ENCODE peak calls at places on chromosomes 3 and 15, in six cellular contexts. One of them, this sample, is unnamed.

GRCh38 chr3:129046732-129047552 is 13.6 kb upstream of the GP9 start:
- DNase-seq in HFF-Myc: no peak
- DNase-seq in A549: no peak
- DNase-seq in PC-9: no peak
- DNase-seq in endodermal cell: no peak
- DNase-seq in body of pancreas: no peak
- DNase-seq in this sample: no peak

GRCh38 chr15:34182942-34183341 is 27.0 kb downstream of the KATNBL1 start:
- DNase-seq in HFF-Myc: no peak
- DNase-seq in PC-9: peak; percentile 67
- DNase-seq in endodermal cell: peak; percentile 65
- DNase-seq in body of pancreas: peak; percentile 59
- DNase-seq in A549: no peak
- DNase-seq in this sample: no peak

GRCh38 chr3:56773588-56774330 is 28.0 kb downstream of the ARHGEF3 start:
- DNase-seq in endodermal cell: no peak
- DNase-seq in body of pancreas: no peak
- DNase-seq in HFF-Myc: no peak
- DNase-seq in PC-9: no peak
- DNase-seq in A549: no peak
- DNase-seq in this sample: no peak

GRCh38 chr15:41984622-41985021 is 12.3 kb upstream of the EHD4 start:
- DNase-seq in endodermal cell: peak; percentile 21
- DNase-seq in PC-9: no peak
- DNase-seq in body of pancreas: no peak
- DNase-seq in HFF-Myc: no peak
- DNase-seq in A549: no peak
- DNase-seq in this sample: no peak

GRCh38 chr3:11546657-11547302 is 96.9 kb downstream of the VGLL4 start:
- DNase-seq in HFF-Myc: no peak
- DNase-seq in body of pancreas: no peak
- DNase-seq in PC-9: no peak
- DNase-seq in A549: no peak
- DNase-seq in endodermal cell: no peak
- DNase-seq in this sample: no peak

GRCh38 chr15:61857169-61857829 is 202.9 kb downstream of the VPS13C start:
- DNase-seq in PC-9: no peak
- DNase-seq in body of pancreas: no peak
- DNase-seq in endodermal cell: no peak
- DNase-seq in A549: no peak
- DNase-seq in HFF-Myc: no peak
- DNase-seq in this sample: no peak

GRCh38 chr15:41001524-41001923 is 48.3 kb downstream of the CHAC1 start:
- DNase-seq in body of pancreas: no peak
- DNase-seq in PC-9: no peak
- DNase-seq in HFF-Myc: no peak
- DNase-seq in endodermal cell: no peak
- DNase-seq in A549: no peak
- DNase-seq in this sample: no peak

GRCh38 chr3:10762611-10763247 is 53.3 kb upstream of the SLC6A11 start:
- DNase-seq in endodermal cell: peak; percentile 24
- DNase-seq in body of pancreas: no peak
- DNase-seq in A549: no peak
- DNase-seq in PC-9: no peak
- DNase-seq in HFF-Myc: no peak
- DNase-seq in this sample: no peak

GRCh38 chr15:69997701-69998273 is 99.9 kb downstream of the TLE3 start:
- DNase-seq in body of pancreas: peak; percentile 67
- DNase-seq in endodermal cell: no peak
- DNase-seq in A549: no peak
- DNase-seq in HFF-Myc: peak; percentile 10
- DNase-seq in PC-9: peak; percentile 94
- DNase-seq in this sample: no peak

GRCh38 chr3:17231537-17232261 is 346.9 kb downstream of the PLCL2 start:
- DNase-seq in HFF-Myc: no peak
- DNase-seq in A549: no peak
- DNase-seq in endodermal cell: no peak
- DNase-seq in body of pancreas: no peak
- DNase-seq in PC-9: no peak
- DNase-seq in this sample: no peak

GRCh38 chr15:100651253-100651652 is 48.9 kb downstream of the ASB7 start:
- DNase-seq in HFF-Myc: no peak
- DNase-seq in body of pancreas: no peak
- DNase-seq in endodermal cell: no peak
- DNase-seq in A549: no peak
- DNase-seq in PC-9: no peak
- DNase-seq in this sample: no peak

GRCh38 chr3:149553781-149554451 is 79.4 kb downstream of the TM4SF4 start:
- DNase-seq in PC-9: no peak
- DNase-seq in HFF-Myc: peak; percentile 85
- DNase-seq in body of pancreas: peak; percentile 39
- DNase-seq in endodermal cell: no peak
- DNase-seq in A549: no peak
- DNase-seq in this sample: no peak

GRCh38 chr3:171351676-171352075 is 108.5 kb downstream of the TNIK start:
- DNase-seq in A549: no peak
- DNase-seq in PC-9: peak; percentile 63
- DNase-seq in HFF-Myc: peak; percentile 38
- DNase-seq in body of pancreas: no peak
- DNase-seq in endodermal cell: no peak
- DNase-seq in this sample: no peak

GRCh38 chr15:75590239-75590638 is 11.1 kb upstream of the PTPN9 start:
- DNase-seq in endodermal cell: no peak
- DNase-seq in A549: no peak
- DNase-seq in body of pancreas: no peak
- DNase-seq in PC-9: no peak
- DNase-seq in HFF-Myc: no peak
- DNase-seq in this sample: no peak

GRCh38 chr3:11604139-11604895 is 39.4 kb downstream of the VGLL4 start:
- DNase-seq in HFF-Myc: no peak
- DNase-seq in PC-9: no peak
- DNase-seq in body of pancreas: no peak
- DNase-seq in A549: no peak
- DNase-seq in endodermal cell: no peak
- DNase-seq in this sample: no peak

GRCh38 chr3:132083159-132083558 is 48.3 kb upstream of the CPNE4 start:
- DNase-seq in body of pancreas: no peak
- DNase-seq in HFF-Myc: no peak
- DNase-seq in A549: no peak
- DNase-seq in PC-9: no peak
- DNase-seq in endodermal cell: no peak
- DNase-seq in this sample: no peak

GRCh38 chr3:25558106-25558505 is 106.6 kb downstream of the TOP2B start:
- DNase-seq in HFF-Myc: no peak
- DNase-seq in A549: no peak
- DNase-seq in endodermal cell: no peak
- DNase-seq in PC-9: no peak
- DNase-seq in body of pancreas: no peak
- DNase-seq in this sample: no peak

GRCh38 chr3:25556504-25556903 is 108.2 kb downstream of the TOP2B start:
- DNase-seq in HFF-Myc: no peak
- DNase-seq in PC-9: no peak
- DNase-seq in body of pancreas: no peak
- DNase-seq in endodermal cell: no peak
- DNase-seq in A549: no peak
- DNase-seq in this sample: no peak

GRCh38 chr3:25554376-25554775 is 110.3 kb downstream of the TOP2B start:
- DNase-seq in HFF-Myc: no peak
- DNase-seq in endodermal cell: no peak
- DNase-seq in PC-9: no peak
- DNase-seq in body of pancreas: no peak
- DNase-seq in A549: no peak
- DNase-seq in this sample: no peak

GRCh38 chr3:25557641-25558040 is 107.1 kb downstream of the TOP2B start:
- DNase-seq in body of pancreas: no peak
- DNase-seq in A549: no peak
- DNase-seq in PC-9: no peak
- DNase-seq in HFF-Myc: no peak
- DNase-seq in endodermal cell: no peak
- DNase-seq in this sample: no peak

DNA sequence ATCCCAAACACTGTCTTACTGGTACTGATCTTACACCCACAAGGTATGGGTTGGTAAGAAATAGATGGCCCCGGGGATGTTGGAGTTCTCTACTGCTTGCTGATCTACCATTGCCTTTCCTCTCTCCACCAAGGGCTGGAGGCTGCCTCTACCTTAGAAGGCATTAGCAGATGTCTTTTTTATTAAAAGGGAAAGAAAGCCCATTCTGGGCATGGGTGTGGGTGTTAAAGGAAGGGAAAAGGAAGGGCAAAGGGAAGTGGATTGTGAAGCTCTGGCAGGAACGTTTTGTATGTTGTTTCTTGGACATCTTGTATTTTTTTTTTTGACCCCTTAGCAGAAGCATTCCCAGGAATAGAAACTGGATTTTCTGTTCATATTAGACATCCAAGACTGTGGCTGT is 109.0 kb downstream of the TOP2B start:
- DNase-seq in A549: no peak
- DNase-seq in PC-9: no peak
- DNase-seq in body of pancreas: no peak
- DNase-seq in HFF-Myc: no peak
- DNase-seq in endodermal cell: no peak
- DNase-seq in this sample: no peak
- TF ChIP-seq CTCF in A549: no peak
- TF ChIP-seq CTCF in PC-9: no peak
- TF ChIP-seq CTCF in body of pancreas: no peak
- TF ChIP-seq CTCF in HFF-Myc: no peak
- TF ChIP-seq CTCF in endodermal cell: no peak
- TF ChIP-seq CTCF in this sample: no peak

GRCh38 chr15:28017423-28017924 is 81.6 kb downstream of the OCA2 start:
- DNase-seq in A549: no peak
- DNase-seq in HFF-Myc: no peak
- DNase-seq in PC-9: no peak
- DNase-seq in body of pancreas: no peak
- DNase-seq in endodermal cell: no peak
- DNase-seq in this sample: no peak
- TF ChIP-seq CTCF in A549: no peak
- TF ChIP-seq CTCF in HFF-Myc: no peak
- TF ChIP-seq CTCF in PC-9: no peak
- TF ChIP-seq CTCF in body of pancreas: no peak
- TF ChIP-seq CTCF in endodermal cell: peak; percentile 53
- TF ChIP-seq CTCF in this sample: no peak

GRCh38 chr15:58330836-58331561 is 100.8 kb upstream of the LIPC start:
- DNase-seq in body of pancreas: no peak
- DNase-seq in A549: no peak
- DNase-seq in HFF-Myc: no peak
- DNase-seq in PC-9: peak; percentile 2
- DNase-seq in endodermal cell: peak; percentile 55
- DNase-seq in this sample: no peak

GRCh38 chr15:58332676-58333400 is 99.0 kb upstream of the LIPC start:
- DNase-seq in PC-9: peak; percentile 20
- DNase-seq in endodermal cell: no peak
- DNase-seq in A549: peak; percentile 43
- DNase-seq in HFF-Myc: peak; percentile 55
- DNase-seq in body of pancreas: no peak
- DNase-seq in this sample: no peak

GRCh38 chr15:58331903-58332675 is 99.7 kb upstream of the LIPC start:
- DNase-seq in HFF-Myc: peak; percentile 100
- DNase-seq in A549: peak; percentile 81
- DNase-seq in PC-9: peak; percentile 96
- DNase-seq in body of pancreas: peak; percentile 97
- DNase-seq in endodermal cell: peak; percentile 93
- DNase-seq in this sample: peak; percentile 61

GRCh38 chr15:58330468-58330793 is 101.4 kb upstream of the LIPC start:
- DNase-seq in endodermal cell: no peak
- DNase-seq in body of pancreas: no peak
- DNase-seq in HFF-Myc: no peak
- DNase-seq in PC-9: no peak
- DNase-seq in A549: no peak
- DNase-seq in this sample: no peak

GRCh38 chr15:58331562-58331902 is 100.3 kb upstream of the LIPC start:
- DNase-seq in A549: no peak
- DNase-seq in HFF-Myc: no peak
- DNase-seq in PC-9: no peak
- DNase-seq in body of pancreas: no peak
- DNase-seq in endodermal cell: no peak
- DNase-seq in this sample: no peak
- TF ChIP-seq CTCF in A549: no peak
- TF ChIP-seq CTCF in HFF-Myc: no peak
- TF ChIP-seq CTCF in PC-9: no peak
- TF ChIP-seq CTCF in body of pancreas: no peak
- TF ChIP-seq CTCF in endodermal cell: no peak
- TF ChIP-seq CTCF in this sample: no peak

GRCh38 chr3:159884661-159885402 is 103.8 kb upstream of the IL12A start:
- DNase-seq in body of pancreas: no peak
- DNase-seq in endodermal cell: no peak
- DNase-seq in A549: peak; percentile 49
- DNase-seq in PC-9: peak; percentile 15
- DNase-seq in HFF-Myc: no peak
- DNase-seq in this sample: peak; percentile 49
- TF ChIP-seq CTCF in body of pancreas: peak; percentile 59
- TF ChIP-seq CTCF in endodermal cell: peak; percentile 80
- TF ChIP-seq CTCF in A549: peak; percentile 80
- TF ChIP-seq CTCF in PC-9: peak; percentile 85
- TF ChIP-seq CTCF in HFF-Myc: peak; percentile 27
- TF ChIP-seq CTCF in this sample: peak; percentile 12

DNA sequence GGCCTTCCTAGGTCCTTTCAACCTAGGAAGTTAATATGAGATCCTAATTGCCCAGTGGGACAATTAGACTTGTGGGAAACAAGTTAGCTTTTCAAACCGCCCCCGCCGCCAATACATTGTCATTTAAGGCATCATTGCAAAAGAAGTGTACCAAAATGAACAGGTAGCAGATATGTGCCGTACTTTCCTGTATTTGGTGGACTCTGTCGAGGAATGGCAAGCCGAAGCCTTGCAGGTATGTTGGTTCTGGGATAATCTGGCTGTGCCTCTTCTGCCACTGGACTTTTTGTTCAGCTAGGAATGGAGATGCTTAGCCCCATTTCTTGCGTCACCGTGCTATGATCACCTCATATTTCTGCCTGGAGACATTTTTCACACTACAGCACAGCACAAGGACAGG is 157.5 kb downstream of the CACNA1D start:
- DNase-seq in PC-9: no peak
- DNase-seq in HFF-Myc: no peak
- DNase-seq in A549: no peak
- DNase-seq in body of pancreas: no peak
- DNase-seq in endodermal cell: no peak
- DNase-seq in this sample: no peak
- TF ChIP-seq CTCF in PC-9: no peak
- TF ChIP-seq CTCF in HFF-Myc: no peak
- TF ChIP-seq CTCF in A549: no peak
- TF ChIP-seq CTCF in body of pancreas: no peak
- TF ChIP-seq CTCF in endodermal cell: no peak
- TF ChIP-seq CTCF in this sample: no peak

DNA sequence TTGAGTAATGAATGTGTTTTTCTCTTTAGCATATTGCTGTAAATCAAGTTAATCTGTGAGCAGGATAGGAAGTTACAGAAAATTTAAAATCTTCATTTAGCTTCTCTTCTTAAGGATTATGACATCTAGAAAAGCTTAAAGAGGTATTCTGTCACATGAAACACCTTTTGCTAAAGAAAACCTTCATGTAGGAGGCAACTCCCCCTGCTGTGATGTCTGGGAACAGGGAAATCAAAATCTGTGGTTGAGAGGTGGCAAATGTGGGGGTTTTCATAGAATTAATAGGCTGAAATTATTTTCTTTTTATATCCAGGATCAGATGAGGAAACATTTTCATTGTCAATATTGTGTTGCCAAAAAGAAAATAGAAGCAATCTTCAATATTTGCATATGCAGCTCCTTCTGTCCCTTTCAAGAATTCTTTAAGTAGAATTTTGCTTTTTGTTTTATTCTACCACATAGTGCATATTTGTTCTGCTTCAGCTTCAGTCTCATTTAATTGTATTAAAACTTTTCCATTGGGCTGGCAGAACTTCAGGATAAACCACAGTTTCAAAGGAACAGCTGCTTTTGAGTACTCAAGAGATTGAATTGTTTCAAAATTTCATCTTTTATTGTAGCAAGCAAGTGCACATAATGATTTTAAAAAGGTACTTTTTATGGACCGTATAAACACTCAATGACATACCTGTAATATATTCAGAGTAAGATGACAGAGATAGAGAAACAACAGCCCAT is 128.4 kb downstream of the RAP2B start:
- DNase-seq in HFF-Myc: no peak
- DNase-seq in A549: peak; percentile 15
- DNase-seq in body of pancreas: no peak
- DNase-seq in PC-9: peak; percentile 14
- DNase-seq in endodermal cell: no peak
- DNase-seq in this sample: no peak
- TF ChIP-seq CTCF in HFF-Myc: peak; percentile 39
- TF ChIP-seq CTCF in A549: peak; percentile 26
- TF ChIP-seq CTCF in body of pancreas: no peak
- TF ChIP-seq CTCF in PC-9: peak; percentile 55
- TF ChIP-seq CTCF in endodermal cell: peak; percentile 56
- TF ChIP-seq CTCF in this sample: no peak

This sample was measured in GM20000.